ENCODE peak calls at places on chromosomes 13 and 19, in seven cellular contexts. K, M, O, G, V, P and A are unnamed samples.

GRCh38 chr13:48778551-48779088 is 124.9 kb downstream of the CYSLTR2 start:
- DNase-seq in G (no peak), O (no peak), K (no peak), P (no peak), M (no peak), V (no peak), A (no peak)

GRCh38 chr19:4597975-4598671 is 38.6 kb upstream of the SEMA6B start:
- DNase-seq in G (no peak), O (no peak), P (no peak), M (peak), K (peak), V (peak), A (peak)

GRCh38 chr13:98206946-98207345 is 29.9 kb upstream of the RNF113B start:
- DNase-seq in K (no peak), O (peak), M (no peak), V (peak), P (peak), G (no peak), A (no peak)

GRCh38 chr13:90938848-90939247 is 408.6 kb upstream of the MIR17HG start:
- DNase-seq in K (no peak), O (no peak), G (no peak), V (no peak), M (no peak), P (no peak), A (no peak)

GRCh38 chr13:44810067-44810840 is 179.0 kb downstream of the NUFIP1 start:
- DNase-seq in M (no peak), G (no peak), V (peak), K (peak), O (peak), P (no peak), A (no peak)

GRCh38 chr19:29666634-29667389 is 1.6 kb downstream of the PLEKHF1 start:
- DNase-seq in G (peak), O (peak), V (peak), K (peak), M (peak), P (peak), A (no peak)

GRCh38 chr19:2461751-2462634 is 5.2 kb upstream of the LMNB2 start:
- DNase-seq in V (peak), K (no peak), O (peak), M (peak), P (peak), G (peak), A (peak)

GRCh38 chr19:1067341-1068103 is 555 bp downstream of the ARHGAP45 start:
- DNase-seq in O (no peak), V (no peak), K (no peak), M (no peak), P (no peak), G (no peak), A (peak)

GRCh38 chr19:18259848-18260247 is 14.4 kb downstream of the IQCN start:
- DNase-seq in P (no peak), K (no peak), M (no peak), O (peak), G (no peak), V (peak), A (no peak)

GRCh38 chr13:25237083-25237482 is 50.2 kb downstream of the MTMR6 start:
- DNase-seq in P (no peak), M (no peak), V (no peak), G (no peak), K (no peak), O (no peak), A (no peak)

GRCh38 chr19:45499196-45500180 is 1.2 kb downstream of the PPM1N start:
- DNase-seq in O (peak), P (no peak), K (no peak), M (peak), V (peak), G (no peak), A (no peak)

GRCh38 chr19:45500918-45501729 is 2.9 kb downstream of the PPM1N start:
- DNase-seq in V (no peak), K (no peak), M (no peak), G (no peak), P (no peak), O (no peak), A (no peak)

GRCh38 chr19:45496349-45496953 is 396 bp downstream of the RTN2 start:
- DNase-seq in K (peak), P (no peak), G (no peak), M (peak), V (peak), O (no peak), A (peak)

GRCh38 chr19:45497791-45498190 is 452 bp upstream of the PPM1N start:
- DNase-seq in G (no peak), K (no peak), V (no peak), O (no peak), P (no peak), M (peak), A (no peak)

DNA sequence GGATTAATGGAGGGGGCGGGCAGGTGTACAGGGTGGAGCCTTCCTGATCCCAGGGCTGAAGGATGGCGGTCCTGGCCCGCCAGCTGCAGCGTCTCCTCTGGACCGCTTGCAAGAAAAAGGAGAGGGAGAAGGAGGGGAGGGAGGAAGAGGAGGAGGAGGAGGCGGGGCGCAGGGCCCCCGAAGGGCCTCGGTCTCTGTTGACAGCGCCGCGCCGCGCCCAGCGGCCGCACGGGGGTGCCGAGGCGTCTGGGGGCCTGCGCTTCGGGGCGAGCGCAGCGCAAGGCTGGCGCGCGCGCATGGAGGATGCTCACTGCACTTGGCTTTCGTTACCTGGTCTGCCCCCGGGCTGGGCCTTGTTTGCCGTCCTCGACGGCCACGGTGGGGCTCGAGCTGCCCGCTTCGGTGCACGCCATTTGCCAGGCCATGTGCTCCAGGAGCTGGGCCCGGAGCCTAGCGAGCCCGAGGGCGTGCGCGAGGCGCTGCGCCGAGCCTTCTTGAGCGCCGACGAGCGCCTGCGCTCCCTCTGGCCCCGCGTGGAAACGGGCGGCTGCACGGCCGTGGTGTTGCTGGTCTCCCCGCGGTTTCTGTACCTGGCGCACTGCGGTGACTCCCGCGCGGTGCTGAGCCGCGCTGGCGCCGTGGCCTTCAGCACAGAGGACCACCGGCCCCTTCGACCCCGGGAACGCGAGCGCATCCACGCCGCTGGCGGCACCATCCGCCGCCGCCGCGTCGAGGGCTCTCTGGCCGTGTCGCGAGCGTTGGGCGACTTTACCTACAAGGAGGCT is at the start of gene PPM1N:
- DNase-seq in V (peak), M (peak), K (no peak), P (peak), O (peak), G (no peak), A (peak)
- TF ChIP-seq CTCF in V (peak), M (peak), K (no peak), P (peak), O (no peak), G (no peak), A (no peak)

GRCh38 chr13:93248627-93249047 is 22.0 kb downstream of the GPC6 start:
- DNase-seq in G (no peak), P (peak), O (no peak), M (peak), K (no peak), V (peak), A (no peak)
- TF ChIP-seq CTCF in G (no peak), P (no peak), O (peak), M (peak), K (no peak), V (peak), A (no peak)

DNA sequence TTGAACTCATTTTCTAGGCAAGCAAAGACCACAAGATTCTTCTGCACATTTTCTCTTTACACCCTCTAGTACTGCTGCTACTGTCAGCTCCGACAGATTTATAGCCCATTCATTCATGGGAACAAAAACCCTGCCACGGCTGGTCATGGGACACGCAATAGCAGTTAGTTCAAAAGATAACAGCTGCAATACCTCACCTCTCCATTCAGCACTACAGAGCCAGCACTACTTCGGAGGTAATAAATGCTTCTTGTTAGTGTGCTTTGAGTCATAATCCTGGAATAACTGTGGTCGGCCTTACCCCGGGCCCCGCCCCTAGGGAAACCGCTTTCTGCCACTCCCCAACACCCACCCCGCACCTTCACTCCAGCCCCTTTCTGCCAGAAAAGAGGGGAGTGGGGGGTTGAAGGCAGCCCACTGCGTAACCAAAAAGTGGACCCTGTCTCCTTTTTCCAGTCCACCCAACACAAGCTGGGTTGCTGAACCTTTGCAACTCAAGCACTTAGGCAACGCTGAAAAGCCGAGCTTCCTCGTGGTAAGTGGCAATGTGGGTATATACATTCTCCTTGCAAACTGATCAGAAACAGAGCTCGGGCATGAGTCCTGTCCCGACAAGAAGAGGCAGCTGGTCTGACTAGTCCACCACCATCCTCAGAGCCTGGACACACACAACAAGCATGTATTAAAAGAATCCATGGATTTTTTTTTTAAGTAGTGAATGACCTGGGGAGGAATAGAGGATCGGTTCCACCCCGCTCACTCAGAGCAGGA is 240.8 kb upstream of the ZNF507 start:
- DNase-seq in M (no peak), P (no peak), K (peak), V (peak), O (no peak), G (no peak), A (no peak)
- TF ChIP-seq CTCF in M (no peak), P (no peak), K (no peak), V (no peak), O (no peak), G (no peak), A (no peak)

GRCh38 chr19:49475995-49476880 is 2.2 kb downstream of the FLT3LG start:
- DNase-seq in M (peak), K (no peak), G (no peak), P (no peak), O (no peak), V (peak), A (no peak)
- TF ChIP-seq CTCF in M (peak), K (no peak), G (peak), P (peak), O (peak), V (peak), A (peak)

GRCh38 chr19:52570005-52570861 is at the start of gene ZNF701:
- DNase-seq in O (peak), K (peak), G (peak), M (peak), V (peak), P (peak), A (peak)
- TF ChIP-seq CTCF in O (peak), K (peak), G (peak), M (peak), V (peak), P (peak), A (peak)